ENCODE peak calls at places on chromosomes 1 and 21, in nine cellular contexts. P is cardiac septum, R is mucosa of gallbladder, G is B cell, S is M059J, C is AG20443, I is lung microvascular endothelial cell, M is AG10803, Q is kidney. B is an unnamed sample.

GRCh38 chr1:50667710-50668356 is 244.6 kb upstream of the DMRTA2 start:
- DNase-seq in R (no peak), G (no peak), P (no peak), S (no peak), Q (no peak), M (no peak), C (no peak), I (peak), B (no peak)

GRCh38 chr1:178282949-178283367 is 189.1 kb downstream of the RASAL2 start:
- DNase-seq in Q (no peak), G (no peak), C (peak), S (peak), R (no peak), P (no peak), I (peak), M (peak), B (no peak)

GRCh38 chr1:10519016-10519417 is 44.3 kb downstream of the PEX14 start:
- DNase-seq in R (no peak), I (no peak), M (no peak), G (no peak), C (no peak), P (no peak), S (no peak), Q (no peak), B (no peak)

GRCh38 chr1:227886993-227887696 is 60.6 kb downstream of the WNT9A start:
- DNase-seq in S (no peak), P (peak), G (peak), I (peak), M (peak), R (peak), Q (peak), C (peak), B (no peak)

GRCh38 chr1:159171254-159171687 is at the start of gene CADM3:
- DNase-seq in R (no peak), P (no peak), S (no peak), M (no peak), G (no peak), C (no peak), Q (peak), I (no peak), B (no peak)

GRCh38 chr1:203559523-203559922 is 65.6 kb downstream of the OPTC start:
- DNase-seq in R (no peak), P (no peak), M (peak), G (no peak), Q (no peak), S (peak), C (no peak), I (peak), B (no peak)

GRCh38 chr1:36994863-36995262 is 39.5 kb downstream of the GRIK3 start:
- DNase-seq in S (no peak), G (no peak), Q (no peak), C (no peak), P (no peak), R (no peak), I (no peak), M (no peak), B (no peak)

GRCh38 chr1:218763538-218763937 is 410.1 kb upstream of the LYPLAL1 start:
- DNase-seq in G (no peak), S (no peak), R (no peak), M (no peak), Q (no peak), I (no peak), P (no peak), C (no peak), B (no peak)

GRCh38 chr1:200890818-200891773 is 3.6 kb upstream of the INAVA start:
- DNase-seq in G (peak), I (no peak), R (no peak), P (no peak), S (peak), C (peak), Q (no peak), M (peak), B (no peak)

GRCh38 chr21:34612056-34612455 is 2.9 kb downstream of the RCAN1 start:
- DNase-seq in I (no peak), C (no peak), P (no peak), S (no peak), M (no peak), G (no peak), R (no peak), Q (no peak), B (no peak)

GRCh38 chr1:164688791-164689190 is 129.8 kb downstream of the PBX1 start:
- DNase-seq in S (no peak), R (no peak), G (no peak), P (no peak), M (no peak), C (no peak), Q (no peak), I (no peak), B (no peak)

GRCh38 chr1:181779343-181779742 is 282.2 kb downstream of the ZNF648 start:
- DNase-seq in G (no peak), R (no peak), Q (no peak), C (no peak), I (no peak), P (no peak), S (no peak), M (no peak), B (no peak)

GRCh38 chr1:63103682-63104081 is 218.7 kb upstream of the FOXD3 start:
- DNase-seq in S (no peak), C (no peak), Q (no peak), P (no peak), M (no peak), G (no peak), I (no peak), R (no peak), B (no peak)